ENCODE peak calls at places on chromosomes 5 and 9, in eight cellular contexts. One of them, this sample, is unnamed.
A peak's percentile ranks its signal among the peaks of the same experiment; 100 is the strongest.

GRCh38 chr5:161925960-161926359 is 78.0 kb downstream of the GABRA1 start:
- DNase-seq in suprapubic skin: no peak
- DNase-seq in cardiac fibroblast: no peak
- DNase-seq in tibial artery: no peak
- DNase-seq in hepatocyte: no peak
- DNase-seq in transverse colon: no peak
- DNase-seq in lung: no peak
- DNase-seq in epithelial cell of esophagus: no peak
- DNase-seq in this sample: no peak

GRCh38 chr9:136646827-136647711 is 15.6 kb upstream of the EGFL7 start:
- DNase-seq in suprapubic skin: no peak
- DNase-seq in cardiac fibroblast: no peak
- DNase-seq in tibial artery: peak; percentile 21
- DNase-seq in hepatocyte: no peak
- DNase-seq in transverse colon: no peak
- DNase-seq in lung: no peak
- DNase-seq in epithelial cell of esophagus: no peak
- DNase-seq in this sample: no peak

GRCh38 chr5:14118551-14119320 is 24.4 kb upstream of the TRIO start:
- DNase-seq in suprapubic skin: no peak
- DNase-seq in cardiac fibroblast: no peak
- DNase-seq in tibial artery: no peak
- DNase-seq in hepatocyte: no peak
- DNase-seq in transverse colon: no peak
- DNase-seq in lung: no peak
- DNase-seq in epithelial cell of esophagus: no peak
- DNase-seq in this sample: peak; percentile 28

GRCh38 chr9:5714501-5715401 is 85.8 kb downstream of the RIC1 start:
- DNase-seq in suprapubic skin: no peak
- DNase-seq in cardiac fibroblast: peak; percentile 31
- DNase-seq in tibial artery: no peak
- DNase-seq in hepatocyte: peak; percentile 19
- DNase-seq in transverse colon: no peak
- DNase-seq in lung: no peak
- DNase-seq in epithelial cell of esophagus: peak; percentile 67
- DNase-seq in this sample: peak; percentile 3

GRCh38 chr9:136045595-136046554 is 49.2 kb downstream of the NACC2 start:
- DNase-seq in suprapubic skin: no peak
- DNase-seq in cardiac fibroblast: peak; percentile 65
- DNase-seq in tibial artery: peak; percentile 23
- DNase-seq in hepatocyte: no peak
- DNase-seq in transverse colon: no peak
- DNase-seq in lung: peak; percentile 61
- DNase-seq in epithelial cell of esophagus: no peak
- DNase-seq in this sample: peak; percentile 75

GRCh38 chr9:92535940-92536850 is at the start of gene ECM2:
- DNase-seq in suprapubic skin: no peak
- DNase-seq in cardiac fibroblast: peak; percentile 87
- DNase-seq in tibial artery: no peak
- DNase-seq in hepatocyte: peak; percentile 42
- DNase-seq in transverse colon: no peak
- DNase-seq in lung: no peak
- DNase-seq in epithelial cell of esophagus: no peak
- DNase-seq in this sample: no peak

GRCh38 chr5:78719504-78720233 is 71.1 kb upstream of the LHFPL2 start:
- DNase-seq in suprapubic skin: no peak
- DNase-seq in cardiac fibroblast: no peak
- DNase-seq in tibial artery: no peak
- DNase-seq in hepatocyte: no peak
- DNase-seq in transverse colon: no peak
- DNase-seq in lung: peak; percentile 31
- DNase-seq in epithelial cell of esophagus: no peak
- DNase-seq in this sample: no peak

GRCh38 chr5:180358694-180359093 is 5.6 kb upstream of the GFPT2 start:
- DNase-seq in suprapubic skin: no peak
- DNase-seq in cardiac fibroblast: no peak
- DNase-seq in tibial artery: no peak
- DNase-seq in hepatocyte: no peak
- DNase-seq in transverse colon: no peak
- DNase-seq in lung: no peak
- DNase-seq in epithelial cell of esophagus: no peak
- DNase-seq in this sample: no peak

GRCh38 chr5:143922718-143923117 is 110.8 kb downstream of the HMHB1 start:
- DNase-seq in suprapubic skin: no peak
- DNase-seq in cardiac fibroblast: peak; percentile 58
- DNase-seq in tibial artery: peak; percentile 56
- DNase-seq in hepatocyte: no peak
- DNase-seq in transverse colon: no peak
- DNase-seq in lung: no peak
- DNase-seq in epithelial cell of esophagus: peak; percentile 82
- DNase-seq in this sample: no peak

GRCh38 chr9:37309136-37309535 is 113.4 kb upstream of the GRHPR start:
- DNase-seq in suprapubic skin: no peak
- DNase-seq in cardiac fibroblast: no peak
- DNase-seq in tibial artery: no peak
- DNase-seq in hepatocyte: peak; percentile 11
- DNase-seq in transverse colon: peak; percentile 23
- DNase-seq in lung: no peak
- DNase-seq in epithelial cell of esophagus: peak; percentile 41
- DNase-seq in this sample: no peak

GRCh38 chr5:33715646-33716045 is 176.1 kb downstream of the ADAMTS12 start:
- DNase-seq in suprapubic skin: no peak
- DNase-seq in cardiac fibroblast: no peak
- DNase-seq in tibial artery: no peak
- DNase-seq in hepatocyte: no peak
- DNase-seq in transverse colon: no peak
- DNase-seq in lung: no peak
- DNase-seq in epithelial cell of esophagus: no peak
- DNase-seq in this sample: no peak

GRCh38 chr9:83011611-83012010 is 51.3 kb downstream of the RASEF start:
- DNase-seq in suprapubic skin: no peak
- DNase-seq in cardiac fibroblast: no peak
- DNase-seq in tibial artery: no peak
- DNase-seq in hepatocyte: no peak
- DNase-seq in transverse colon: no peak
- DNase-seq in lung: no peak
- DNase-seq in epithelial cell of esophagus: no peak
- DNase-seq in this sample: no peak

GRCh38 chr5:170055606-170056005 is 50.1 kb upstream of the FOXI1 start:
- DNase-seq in suprapubic skin: no peak
- DNase-seq in cardiac fibroblast: no peak
- DNase-seq in tibial artery: no peak
- DNase-seq in hepatocyte: no peak
- DNase-seq in transverse colon: no peak
- DNase-seq in lung: no peak
- DNase-seq in epithelial cell of esophagus: no peak
- DNase-seq in this sample: no peak

GRCh38 chr9:128548876-128549275 is 3.5 kb upstream of the SPTAN1 start:
- DNase-seq in suprapubic skin: no peak
- DNase-seq in cardiac fibroblast: no peak
- DNase-seq in tibial artery: no peak
- DNase-seq in hepatocyte: no peak
- DNase-seq in transverse colon: no peak
- DNase-seq in lung: no peak
- DNase-seq in epithelial cell of esophagus: no peak
- DNase-seq in this sample: no peak

GRCh38 chr5:72353046-72353445 is 32.9 kb downstream of the PTCD2 start:
- DNase-seq in suprapubic skin: no peak
- DNase-seq in cardiac fibroblast: peak; percentile 68
- DNase-seq in tibial artery: no peak
- DNase-seq in hepatocyte: no peak
- DNase-seq in transverse colon: no peak
- DNase-seq in lung: no peak
- DNase-seq in epithelial cell of esophagus: no peak
- DNase-seq in this sample: no peak

GRCh38 chr5:76691470-76692273 is 24.3 kb upstream of the F2R start:
- DNase-seq in suprapubic skin: no peak
- DNase-seq in cardiac fibroblast: peak; percentile 73
- DNase-seq in tibial artery: no peak
- DNase-seq in hepatocyte: peak; percentile 26
- DNase-seq in transverse colon: no peak
- DNase-seq in lung: no peak
- DNase-seq in epithelial cell of esophagus: no peak
- DNase-seq in this sample: peak; percentile 71

GRCh38 chr9:14136646-14137370 is 177.1 kb downstream of the NFIB start:
- DNase-seq in suprapubic skin: no peak
- DNase-seq in cardiac fibroblast: no peak
- DNase-seq in tibial artery: no peak
- DNase-seq in hepatocyte: no peak
- DNase-seq in transverse colon: no peak
- DNase-seq in lung: no peak
- DNase-seq in epithelial cell of esophagus: peak; percentile 89
- DNase-seq in this sample: no peak

GRCh38 chr5:154610321-154611154 is 132.5 kb upstream of the HAND1 start:
- DNase-seq in suprapubic skin: peak; percentile 77
- DNase-seq in cardiac fibroblast: peak; percentile 81
- DNase-seq in tibial artery: peak; percentile 60
- DNase-seq in hepatocyte: peak; percentile 90
- DNase-seq in transverse colon: peak; percentile 75
- DNase-seq in lung: peak; percentile 81
- DNase-seq in epithelial cell of esophagus: peak; percentile 80
- DNase-seq in this sample: peak; percentile 91

GRCh38 chr5:23466401-23466886 is 41.0 kb upstream of the PRDM9 start:
- DNase-seq in suprapubic skin: no peak
- DNase-seq in cardiac fibroblast: peak; percentile 77
- DNase-seq in tibial artery: no peak
- DNase-seq in hepatocyte: peak; percentile 68
- DNase-seq in transverse colon: no peak
- DNase-seq in lung: no peak
- DNase-seq in epithelial cell of esophagus: peak; percentile 98
- DNase-seq in this sample: peak; percentile 92

GRCh38 chr5:91189480-91190332 is 193.4 kb downstream of the ARRDC3 start:
- DNase-seq in suprapubic skin: peak; percentile 76
- DNase-seq in cardiac fibroblast: peak; percentile 91
- DNase-seq in tibial artery: peak; percentile 45
- DNase-seq in hepatocyte: peak; percentile 86
- DNase-seq in transverse colon: peak; percentile 26
- DNase-seq in lung: no peak
- DNase-seq in epithelial cell of esophagus: peak; percentile 33
- DNase-seq in this sample: no peak

GRCh38 chr5:172903790-172904189 is 55.4 kb upstream of the RPL26L1 start:
- DNase-seq in suprapubic skin: no peak
- DNase-seq in cardiac fibroblast: peak; percentile 93
- DNase-seq in tibial artery: no peak
- DNase-seq in hepatocyte: peak; percentile 88
- DNase-seq in transverse colon: peak; percentile 75
- DNase-seq in lung: no peak
- DNase-seq in epithelial cell of esophagus: peak; percentile 98
- DNase-seq in this sample: peak; percentile 92

GRCh38 chr9:123724211-123724831 is 205.6 kb downstream of the DENND1A start:
- DNase-seq in suprapubic skin: no peak
- DNase-seq in cardiac fibroblast: peak; percentile 79
- DNase-seq in tibial artery: no peak
- DNase-seq in hepatocyte: peak; percentile 13
- DNase-seq in transverse colon: no peak
- DNase-seq in lung: no peak
- DNase-seq in epithelial cell of esophagus: peak; percentile 3
- DNase-seq in this sample: peak; percentile 73
- TF ChIP-seq CTCF in suprapubic skin: no peak
- TF ChIP-seq CTCF in cardiac fibroblast: peak; percentile 41
- TF ChIP-seq CTCF in tibial artery: peak; percentile 29
- TF ChIP-seq CTCF in hepatocyte: peak; percentile 28
- TF ChIP-seq CTCF in transverse colon: peak; percentile 14
- TF ChIP-seq CTCF in lung: no peak
- TF ChIP-seq CTCF in epithelial cell of esophagus: no peak
- TF ChIP-seq CTCF in this sample: peak; percentile 42

GRCh38 chr9:134327671-134328231 is 1.5 kb downstream of the RXRA start:
- DNase-seq in suprapubic skin: no peak
- DNase-seq in cardiac fibroblast: no peak
- DNase-seq in tibial artery: no peak
- DNase-seq in hepatocyte: no peak
- DNase-seq in transverse colon: no peak
- DNase-seq in lung: no peak
- DNase-seq in epithelial cell of esophagus: peak; percentile 27
- DNase-seq in this sample: no peak

GRCh38 chr9:134326754-134327526 is 685 bp downstream of the RXRA start:
- DNase-seq in suprapubic skin: peak; percentile 61
- DNase-seq in cardiac fibroblast: no peak
- DNase-seq in tibial artery: no peak
- DNase-seq in hepatocyte: peak; percentile 67
- DNase-seq in transverse colon: no peak
- DNase-seq in lung: no peak
- DNase-seq in epithelial cell of esophagus: peak; percentile 25
- DNase-seq in this sample: peak; percentile 74

GRCh38 chr9:134329576-134329855 is 3.3 kb downstream of the RXRA start:
- DNase-seq in suprapubic skin: no peak
- DNase-seq in cardiac fibroblast: no peak
- DNase-seq in tibial artery: no peak
- DNase-seq in hepatocyte: no peak
- DNase-seq in transverse colon: no peak
- DNase-seq in lung: no peak
- DNase-seq in epithelial cell of esophagus: peak; percentile 35
- DNase-seq in this sample: no peak

GRCh38 chr9:134328841-134329575 is 2.8 kb downstream of the RXRA start:
- DNase-seq in suprapubic skin: no peak
- DNase-seq in cardiac fibroblast: peak; percentile 60
- DNase-seq in tibial artery: peak; percentile 71
- DNase-seq in hepatocyte: peak; percentile 73
- DNase-seq in transverse colon: peak; percentile 71
- DNase-seq in lung: no peak
- DNase-seq in epithelial cell of esophagus: peak; percentile 50
- DNase-seq in this sample: peak; percentile 52

GRCh38 chr9:134328341-134328840 is 2.1 kb downstream of the RXRA start:
- DNase-seq in suprapubic skin: no peak
- DNase-seq in cardiac fibroblast: peak; percentile 37
- DNase-seq in tibial artery: no peak
- DNase-seq in hepatocyte: peak; percentile 77
- DNase-seq in transverse colon: peak; percentile 72
- DNase-seq in lung: no peak
- DNase-seq in epithelial cell of esophagus: peak; percentile 19
- DNase-seq in this sample: no peak
- H3K4me3 ChIP-seq in suprapubic skin: peak overlapping the region; percentile 88
- H3K4me3 ChIP-seq in cardiac fibroblast: peak overlapping the region; percentile 58
- H3K4me3 ChIP-seq in tibial artery: peak overlapping the region; percentile 89
- H3K4me3 ChIP-seq in hepatocyte: peak overlapping the region; percentile 92
- H3K4me3 ChIP-seq in transverse colon: peak overlapping the region; percentile 84
- H3K4me3 ChIP-seq in lung: no peak overlapping the region
- H3K4me3 ChIP-seq in epithelial cell of esophagus: peak overlapping the region; percentile 74
- H3K4me3 ChIP-seq in this sample: peak overlapping the region; percentile 51

GRCh38 chr5:56360816-56361215 is 127.7 kb upstream of the ANKRD55 start:
- DNase-seq in suprapubic skin: no peak
- DNase-seq in cardiac fibroblast: no peak
- DNase-seq in tibial artery: no peak
- DNase-seq in hepatocyte: no peak
- DNase-seq in transverse colon: no peak
- DNase-seq in lung: no peak
- DNase-seq in epithelial cell of esophagus: no peak
- DNase-seq in this sample: no peak
- TF ChIP-seq CTCF in suprapubic skin: no peak
- TF ChIP-seq CTCF in cardiac fibroblast: no peak
- TF ChIP-seq CTCF in tibial artery: no peak
- TF ChIP-seq CTCF in hepatocyte: no peak
- TF ChIP-seq CTCF in transverse colon: no peak
- TF ChIP-seq CTCF in lung: no peak
- TF ChIP-seq CTCF in epithelial cell of esophagus: no peak
- TF ChIP-seq CTCF in this sample: no peak

GRCh38 chr5:1205255-1206180 is 4.1 kb downstream of the SLC6A19 start:
- DNase-seq in suprapubic skin: no peak
- DNase-seq in cardiac fibroblast: no peak
- DNase-seq in tibial artery: no peak
- DNase-seq in hepatocyte: no peak
- DNase-seq in transverse colon: no peak
- DNase-seq in lung: no peak
- DNase-seq in epithelial cell of esophagus: no peak
- DNase-seq in this sample: no peak
- H3K4me3 ChIP-seq in suprapubic skin: no peak overlapping the region
- H3K4me3 ChIP-seq in cardiac fibroblast: no peak overlapping the region
- H3K4me3 ChIP-seq in tibial artery: no peak overlapping the region
- H3K4me3 ChIP-seq in hepatocyte: no peak overlapping the region
- H3K4me3 ChIP-seq in transverse colon: no peak overlapping the region
- H3K4me3 ChIP-seq in lung: no peak overlapping the region
- H3K4me3 ChIP-seq in epithelial cell of esophagus: no peak overlapping the region
- H3K4me3 ChIP-seq in this sample: no peak overlapping the region

This sample was measured in cardiac muscle cell.